ENCODE peak calls at places on chromosome 6, in five cellular contexts. H is NCI-H2081 treated with DMSO at 0.1 percent for 48 hours, D is AG08396, C is astrocyte of the spinal cord, S is nucleus accumbens. Y is an unnamed sample.

GRCh38 chr6:474454-475185 is 83.1 kb downstream of the IRF4 start:
- DNase-seq in S (peak; percentile 7), D (no peak), C (no peak), H (no peak), Y (no peak)

GRCh38 chr6:91221072-91221471 is 634.2 kb upstream of the MAP3K7 start:
- DNase-seq in H (no peak), S (no peak), D (no peak), C (no peak), Y (no peak)

GRCh38 chr6:89360415-89360999 is 8.0 kb upstream of the UBE2J1 start:
- DNase-seq in C (peak; percentile 75), H (no peak), S (no peak), D (no peak), Y (no peak)

GRCh38 chr6:144349690-144350132 is 64.6 kb downstream of the UTRN start:
- DNase-seq in C (peak; percentile 84), D (no peak), H (no peak), S (no peak), Y (no peak)

GRCh38 chr6:90219168-90219985 is 77.3 kb downstream of the BACH2 start:
- DNase-seq in H (peak; percentile 66), C (peak; percentile 93), S (no peak), D (peak; percentile 23), Y (no peak)

GRCh38 chr6:28589234-28589951 is 63.7 kb downstream of the GPX5 start:
- DNase-seq in C (peak; percentile 93), S (peak; percentile 5), D (peak; percentile 51), H (peak; percentile 79), Y (no peak)

GRCh38 chr6:4446982-4447381 is 311.6 kb upstream of the ECI2 start:
- DNase-seq in H (no peak), C (peak; percentile 43), D (no peak), S (no peak), Y (no peak)

GRCh38 chr6:122869437-122870024 is 80.5 kb downstream of the SMPDL3A start:
- DNase-seq in D (peak; percentile 24), C (peak; percentile 60), S (peak; percentile 2), H (peak; percentile 29), Y (no peak)

GRCh38 chr6:170524188-170524535 is 28.9 kb downstream of the PSMB1 start:
- DNase-seq in C (no peak), S (no peak), H (no peak), D (no peak), Y (no peak)

GRCh38 chr6:125558451-125558850 is 191.0 kb upstream of the HEY2 start:
- DNase-seq in C (no peak), D (no peak), S (no peak), H (no peak), Y (no peak)

GRCh38 chr6:136866872-136867416 is 44.6 kb downstream of the PEX7 start:
- DNase-seq in C (no peak), H (no peak), S (no peak), D (no peak), Y (no peak)

GRCh38 chr6:36836091-36836770 is 3.0 kb downstream of the CPNE5 start:
- DNase-seq in S (no peak), C (no peak), H (no peak), D (no peak), Y (no peak)

GRCh38 chr6:83285917-83286316 is 92.8 kb downstream of the RWDD2A start:
- DNase-seq in D (no peak), C (no peak), H (no peak), S (no peak), Y (no peak)

GRCh38 chr6:21769405-21769851 is 175.9 kb downstream of the SOX4 start:
- DNase-seq in S (no peak), C (peak; percentile 90), D (peak; percentile 69), H (no peak), Y (no peak)

GRCh38 chr6:25788305-25788922 is 33.9 kb downstream of the SLC17A4 start:
- DNase-seq in D (peak; percentile 52), S (no peak), C (peak; percentile 12), H (no peak), Y (no peak)

GRCh38 chr6:151387581-151387980 is 3.8 kb downstream of the ZBTB2 start:
- DNase-seq in H (no peak), C (peak; percentile 50), S (no peak), D (peak; percentile 55), Y (no peak)

GRCh38 chr6:68040312-68040778 is 594.7 kb upstream of the ADGRB3 start:
- DNase-seq in C (no peak), S (no peak), H (no peak), D (no peak), Y (no peak)

GRCh38 chr6:62492192-62492822 is 206.3 kb upstream of the KHDRBS2 start:
- DNase-seq in H (no peak), S (no peak), C (no peak), D (no peak), Y (no peak)

GRCh38 chr6:165774903-165775608 is 112.0 kb upstream of the PDE10A start:
- DNase-seq in H (no peak), D (no peak), S (no peak), C (peak; percentile 37), Y (no peak)

GRCh38 chr6:72363844-72364740 is 257.8 kb upstream of the KCNQ5 start:
- DNase-seq in C (peak; percentile 94), H (no peak), S (no peak), D (peak; percentile 72), Y (no peak)

GRCh38 chr6:3913077-3913957 is 64.1 kb downstream of the FAM50B start:
- DNase-seq in S (no peak), H (no peak), C (peak; percentile 98), D (peak; percentile 78), Y (no peak)

GRCh38 chr6:143064996-143065683 is 4.5 kb downstream of the AIG1 start:
- DNase-seq in D (no peak), H (no peak), S (no peak), C (peak; percentile 39), Y (no peak)

GRCh38 chr6:39055661-39056060 is 7.1 kb downstream of the GLP1R start:
- DNase-seq in C (no peak), D (no peak), S (no peak), H (no peak), Y (peak; percentile 20)

GRCh38 chr6:158039178-158039557 is 57.5 kb downstream of the SYNJ2 start:
- DNase-seq in D (no peak), H (no peak), S (no peak), C (peak; percentile 92), Y (peak; percentile 40)

GRCh38 chr6:156862711-156863110 is 85.5 kb downstream of the ARID1B start:
- DNase-seq in D (no peak), S (no peak), H (no peak), C (no peak), Y (no peak)

GRCh38 chr6:14763139-14763538 is 482.7 kb upstream of the JARID2 start:
- DNase-seq in C (no peak), S (no peak), D (peak; percentile 20), H (no peak), Y (no peak)

GRCh38 chr6:31180500-31180899 is 10.0 kb upstream of the POU5F1 start:
- DNase-seq in C (peak; percentile 71), S (peak; percentile 18), D (peak; percentile 87), H (no peak), Y (peak; percentile 86)

GRCh38 chr6:134315974-134316391 is 1.9 kb downstream of the SGK1 start:
- DNase-seq in H (no peak), C (no peak), D (no peak), S (peak; percentile 30), Y (no peak)

GRCh38 chr6:27503436-27504030 is 30.6 kb upstream of the ZNF184 start:
- DNase-seq in S (peak; percentile 10), H (no peak), C (peak; percentile 85), D (peak; percentile 34), Y (no peak)

GRCh38 chr6:28401172-28401571 is 1.6 kb upstream of the ZSCAN12 start:
- DNase-seq in S (no peak), H (no peak), C (no peak), D (no peak), Y (no peak)